ENCODE peak calls at places on chromosomes 12 and 14, in five cellular contexts. One of them, this sample, is unnamed.

GRCh38 chr12:58095002-58095401 is 153.6 kb downstream of the ATP23 start:
- DNase-seq in H1: no peak
- DNase-seq in WTC11: no peak
- DNase-seq in endothelial cell of umbilical vein: no peak
- DNase-seq in A549: no peak
- DNase-seq in this sample: no peak

GRCh38 chr14:32709072-32709471 is 229.6 kb upstream of the NPAS3 start:
- DNase-seq in H1: no peak
- DNase-seq in endothelial cell of umbilical vein: peak; percentile 49
- DNase-seq in WTC11: no peak
- DNase-seq in A549: peak; percentile 11
- DNase-seq in this sample: no peak

GRCh38 chr14:93073833-93074769 is 41.6 kb downstream of the ITPK1 start:
- DNase-seq in A549: no peak
- DNase-seq in WTC11: no peak
- DNase-seq in H1: no peak
- DNase-seq in endothelial cell of umbilical vein: peak; percentile 43
- DNase-seq in this sample: peak; percentile 95

GRCh38 chr12:54210400-54210790 is 21.6 kb upstream of the SMUG1 start:
- DNase-seq in A549: no peak
- DNase-seq in endothelial cell of umbilical vein: no peak
- DNase-seq in WTC11: no peak
- DNase-seq in H1: no peak
- DNase-seq in this sample: no peak

GRCh38 chr14:54674342-54674741 is 107.4 kb downstream of the SAMD4A start:
- DNase-seq in H1: no peak
- DNase-seq in endothelial cell of umbilical vein: no peak
- DNase-seq in A549: no peak
- DNase-seq in WTC11: no peak
- DNase-seq in this sample: no peak

GRCh38 chr14:21267886-21268611 is 1.2 kb downstream of the HNRNPC start:
- DNase-seq in A549: no peak
- DNase-seq in WTC11: no peak
- DNase-seq in endothelial cell of umbilical vein: peak; percentile 26
- DNase-seq in H1: no peak
- DNase-seq in this sample: no peak

GRCh38 chr12:52907092-52907810 is 2.4 kb upstream of the KRT8 start:
- DNase-seq in H1: no peak
- DNase-seq in A549: peak; percentile 70
- DNase-seq in WTC11: peak; percentile 41
- DNase-seq in endothelial cell of umbilical vein: peak; percentile 25
- DNase-seq in this sample: peak; percentile 38

GRCh38 chr12:129049917-129050316 is 196.6 kb downstream of the GLT1D1 start:
- DNase-seq in H1: no peak
- DNase-seq in WTC11: no peak
- DNase-seq in endothelial cell of umbilical vein: no peak
- DNase-seq in A549: no peak
- DNase-seq in this sample: peak; percentile 68

GRCh38 chr12:120249875-120250795 is 15.4 kb downstream of the PXN start:
- DNase-seq in H1: no peak
- DNase-seq in endothelial cell of umbilical vein: peak; percentile 53
- DNase-seq in A549: no peak
- DNase-seq in WTC11: no peak
- DNase-seq in this sample: peak; percentile 65

GRCh38 chr14:59439256-59440015 is 25.7 kb downstream of the GPR135 start:
- DNase-seq in H1: no peak
- DNase-seq in A549: no peak
- DNase-seq in WTC11: no peak
- DNase-seq in endothelial cell of umbilical vein: no peak
- DNase-seq in this sample: no peak

GRCh38 chr14:64815257-64815656 is 64.5 kb downstream of the SPTB start:
- DNase-seq in H1: no peak
- DNase-seq in WTC11: no peak
- DNase-seq in endothelial cell of umbilical vein: no peak
- DNase-seq in A549: no peak
- DNase-seq in this sample: no peak

GRCh38 chr14:22039938-22040780 is 366.5 kb upstream of the OR4E1 start:
- DNase-seq in WTC11: no peak
- DNase-seq in H1: no peak
- DNase-seq in A549: peak; percentile 18
- DNase-seq in endothelial cell of umbilical vein: peak; percentile 32
- DNase-seq in this sample: peak; percentile 23

GRCh38 chr14:101960225-101960624 is 4.1 kb upstream of the DYNC1H1 start:
- DNase-seq in endothelial cell of umbilical vein: peak; percentile 42
- DNase-seq in A549: no peak
- DNase-seq in WTC11: peak; percentile 44
- DNase-seq in H1: peak; percentile 60
- DNase-seq in this sample: peak; percentile 53

GRCh38 chr12:75964150-75964549 is 67.4 kb downstream of the PHLDA1 start:
- DNase-seq in H1: no peak
- DNase-seq in WTC11: no peak
- DNase-seq in A549: peak; percentile 46
- DNase-seq in endothelial cell of umbilical vein: no peak
- DNase-seq in this sample: peak; percentile 89

GRCh38 chr14:37116933-37117844 is 55.2 kb downstream of the SLC25A21 start:
- DNase-seq in endothelial cell of umbilical vein: peak; percentile 79
- DNase-seq in H1: no peak
- DNase-seq in WTC11: no peak
- DNase-seq in A549: peak; percentile 74
- DNase-seq in this sample: peak; percentile 49

GRCh38 chr12:66044731-66045130 is 85.8 kb downstream of the LLPH start:
- DNase-seq in A549: peak; percentile 25
- DNase-seq in H1: no peak
- DNase-seq in WTC11: no peak
- DNase-seq in endothelial cell of umbilical vein: no peak
- DNase-seq in this sample: no peak

GRCh38 chr12:101925935-101926334 is 48.6 kb downstream of the DRAM1 start:
- DNase-seq in WTC11: no peak
- DNase-seq in endothelial cell of umbilical vein: no peak
- DNase-seq in A549: no peak
- DNase-seq in H1: no peak
- DNase-seq in this sample: peak; percentile 58

GRCh38 chr12:106723416-106723815 is 51.1 kb upstream of the RIC8B start:
- DNase-seq in A549: no peak
- DNase-seq in WTC11: no peak
- DNase-seq in H1: no peak
- DNase-seq in endothelial cell of umbilical vein: no peak
- DNase-seq in this sample: no peak

GRCh38 chr14:28784262-28785021 is 17.9 kb downstream of the FOXG1 start:
- DNase-seq in endothelial cell of umbilical vein: no peak
- DNase-seq in A549: no peak
- DNase-seq in WTC11: no peak
- DNase-seq in H1: no peak
- DNase-seq in this sample: no peak

GRCh38 chr14:53742226-53742607 is 214.4 kb downstream of the BMP4 start:
- DNase-seq in WTC11: no peak
- DNase-seq in H1: no peak
- DNase-seq in endothelial cell of umbilical vein: peak; percentile 4
- DNase-seq in A549: no peak
- DNase-seq in this sample: no peak

GRCh38 chr12:80565276-80565675 is 121.2 kb downstream of the PTPRQ start:
- DNase-seq in H1: no peak
- DNase-seq in WTC11: no peak
- DNase-seq in A549: no peak
- DNase-seq in endothelial cell of umbilical vein: peak; percentile 2
- DNase-seq in this sample: no peak

GRCh38 chr14:51419685-51420084 is 179.6 kb downstream of the TMX1 start:
- DNase-seq in endothelial cell of umbilical vein: no peak
- DNase-seq in A549: peak; percentile 32
- DNase-seq in WTC11: no peak
- DNase-seq in H1: no peak
- DNase-seq in this sample: peak; percentile 3

GRCh38 chr14:23877538-23878180 is 75.9 kb upstream of the DHRS4 start:
- DNase-seq in endothelial cell of umbilical vein: no peak
- DNase-seq in WTC11: no peak
- DNase-seq in A549: no peak
- DNase-seq in H1: no peak
- DNase-seq in this sample: no peak

GRCh38 chr12:108175310-108175709 is 46.2 kb downstream of the WSCD2 start:
- DNase-seq in WTC11: peak; percentile 17
- DNase-seq in H1: no peak
- DNase-seq in A549: no peak
- DNase-seq in endothelial cell of umbilical vein: no peak
- DNase-seq in this sample: peak; percentile 14

GRCh38 chr12:47651368-47652254 is 54.2 kb downstream of the RPAP3 start:
- DNase-seq in A549: peak; percentile 75
- DNase-seq in endothelial cell of umbilical vein: peak; percentile 66
- DNase-seq in WTC11: peak; percentile 31
- DNase-seq in H1: no peak
- DNase-seq in this sample: peak; percentile 74

GRCh38 chr12:53198470-53199110 is 8.5 kb downstream of the ITGB7 start:
- DNase-seq in H1: no peak
- DNase-seq in A549: no peak
- DNase-seq in WTC11: no peak
- DNase-seq in endothelial cell of umbilical vein: no peak
- DNase-seq in this sample: no peak

GRCh38 chr12:129665414-129665813 is 238.4 kb downstream of the TMEM132D start:
- DNase-seq in H1: no peak
- DNase-seq in WTC11: no peak
- DNase-seq in A549: no peak
- DNase-seq in endothelial cell of umbilical vein: no peak
- DNase-seq in this sample: no peak

GRCh38 chr12:119180380-119181040 is 1.8 kb downstream of the HSPB8 start:
- DNase-seq in A549: peak; percentile 31
- DNase-seq in endothelial cell of umbilical vein: peak; percentile 51
- DNase-seq in H1: no peak
- DNase-seq in WTC11: no peak
- DNase-seq in this sample: no peak

GRCh38 chr12:52860102-52860838 is 11.5 kb upstream of the KRT78 start:
- DNase-seq in endothelial cell of umbilical vein: no peak
- DNase-seq in H1: no peak
- DNase-seq in WTC11: no peak
- DNase-seq in A549: peak; percentile 89
- DNase-seq in this sample: peak; percentile 26

GRCh38 chr12:71155228-71155627 is 2.6 kb downstream of the TSPAN8 start:
- DNase-seq in endothelial cell of umbilical vein: no peak
- DNase-seq in A549: no peak
- DNase-seq in WTC11: no peak
- DNase-seq in H1: no peak
- DNase-seq in this sample: no peak

GRCh38 chr12:94282675-94283074 is 134.3 kb downstream of the PLXNC1 start:
- DNase-seq in A549: no peak
- DNase-seq in H1: no peak
- DNase-seq in endothelial cell of umbilical vein: peak; percentile 18
- DNase-seq in WTC11: no peak
- DNase-seq in this sample: no peak

GRCh38 chr14:56474419-56475022 is 105.1 kb upstream of the TMEM260 start:
- DNase-seq in A549: peak; percentile 37
- DNase-seq in endothelial cell of umbilical vein: peak; percentile 54
- DNase-seq in WTC11: no peak
- DNase-seq in H1: no peak
- DNase-seq in this sample: peak; percentile 50

GRCh38 chr14:31965735-31966598 is 111.1 kb upstream of the ARHGAP5 start:
- DNase-seq in H1: no peak
- DNase-seq in endothelial cell of umbilical vein: no peak
- DNase-seq in WTC11: no peak
- DNase-seq in A549: peak; percentile 44
- DNase-seq in this sample: no peak

GRCh38 chr14:23862513-23862912 is 91.1 kb upstream of the DHRS4 start:
- DNase-seq in endothelial cell of umbilical vein: no peak
- DNase-seq in A549: no peak
- DNase-seq in WTC11: no peak
- DNase-seq in H1: no peak
- DNase-seq in this sample: no peak

GRCh38 chr12:78185109-78185508 is 354.4 kb downstream of the NAV3 start:
- DNase-seq in WTC11: no peak
- DNase-seq in A549: no peak
- DNase-seq in endothelial cell of umbilical vein: no peak
- DNase-seq in H1: no peak
- DNase-seq in this sample: no peak

GRCh38 chr12:29739279-29739991 is 44.3 kb downstream of the TMTC1 start:
- DNase-seq in WTC11: no peak
- DNase-seq in endothelial cell of umbilical vein: no peak
- DNase-seq in H1: no peak
- DNase-seq in A549: no peak
- DNase-seq in this sample: no peak

GRCh38 chr12:29743801-29744200 is 39.9 kb downstream of the TMTC1 start:
- DNase-seq in A549: no peak
- DNase-seq in WTC11: no peak
- DNase-seq in H1: no peak
- DNase-seq in endothelial cell of umbilical vein: peak; percentile 39
- DNase-seq in this sample: no peak

GRCh38 chr12:29743072-29743471 is 40.7 kb downstream of the TMTC1 start:
- DNase-seq in endothelial cell of umbilical vein: no peak
- DNase-seq in WTC11: no peak
- DNase-seq in H1: no peak
- DNase-seq in A549: no peak
- DNase-seq in this sample: no peak

GRCh38 chr12:29742646-29743045 is 41.1 kb downstream of the TMTC1 start:
- DNase-seq in endothelial cell of umbilical vein: no peak
- DNase-seq in A549: no peak
- DNase-seq in H1: no peak
- DNase-seq in WTC11: no peak
- DNase-seq in this sample: no peak

GRCh38 chr12:29741342-29742241 is 42.1 kb downstream of the TMTC1 start:
- DNase-seq in A549: no peak
- DNase-seq in WTC11: no peak
- DNase-seq in H1: no peak
- DNase-seq in endothelial cell of umbilical vein: peak; percentile 89
- DNase-seq in this sample: no peak
- TF ChIP-seq MAX in A549: no peak
- TF ChIP-seq MAX in WTC11: no peak
- TF ChIP-seq MAX in H1: no peak
- TF ChIP-seq MAX in endothelial cell of umbilical vein: no peak
- TF ChIP-seq MAX in this sample: no peak

DNA sequence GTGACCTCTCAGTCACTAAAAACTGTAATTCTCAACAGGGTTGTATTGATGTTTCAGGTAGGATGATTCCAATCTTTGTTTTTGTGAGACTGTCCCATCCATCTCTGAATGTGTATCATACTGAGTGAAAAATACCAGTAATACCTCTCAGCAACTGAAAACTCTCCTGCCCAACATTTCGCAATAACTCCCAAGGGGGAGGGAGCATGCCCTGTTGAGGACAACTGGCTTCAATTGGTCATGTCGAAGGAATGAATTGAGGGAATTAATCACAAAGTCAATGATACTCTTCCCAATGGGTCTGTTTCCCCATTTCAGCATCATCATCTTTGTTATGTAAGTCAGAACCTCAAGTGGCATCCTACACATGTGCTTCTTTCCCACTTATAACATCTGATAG is 102.4 kb upstream of the E2F7 start:
- DNase-seq in H1: no peak
- DNase-seq in A549: no peak
- DNase-seq in endothelial cell of umbilical vein: no peak
- DNase-seq in WTC11: no peak
- DNase-seq in this sample: peak; percentile 9
- TF ChIP-seq MAX in H1: no peak
- TF ChIP-seq MAX in A549: no peak
- TF ChIP-seq MAX in endothelial cell of umbilical vein: no peak
- TF ChIP-seq MAX in WTC11: no peak
- TF ChIP-seq MAX in this sample: no peak

GRCh38 chr12:99658950-99659349 is 11.4 kb downstream of the GARIN6 start:
- DNase-seq in WTC11: no peak
- DNase-seq in endothelial cell of umbilical vein: no peak
- DNase-seq in A549: peak; percentile 30
- DNase-seq in H1: no peak
- DNase-seq in this sample: peak; percentile 19
- TF ChIP-seq MAX in WTC11: no peak
- TF ChIP-seq MAX in endothelial cell of umbilical vein: no peak
- TF ChIP-seq MAX in A549: no peak
- TF ChIP-seq MAX in H1: no peak
- TF ChIP-seq MAX in this sample: no peak

GRCh38 chr12:87853448-87854003 is 175.7 kb downstream of the C12orf50 start:
- DNase-seq in endothelial cell of umbilical vein: no peak
- DNase-seq in A549: no peak
- DNase-seq in H1: no peak
- DNase-seq in WTC11: no peak
- DNase-seq in this sample: no peak
- TF ChIP-seq MAX in endothelial cell of umbilical vein: no peak
- TF ChIP-seq MAX in A549: no peak
- TF ChIP-seq MAX in H1: no peak
- TF ChIP-seq MAX in WTC11: no peak
- TF ChIP-seq MAX in this sample: no peak